ENCODE peak calls at places on chromosomes 6 and 20, in nine cellular contexts. One of them, this sample, is unnamed.

GRCh38 chr20:11891827-11892521 is 25.7 kb upstream of the BTBD3 start:
- DNase-seq in effector memory CD8-positive, alpha-beta T cell: no peak
- DNase-seq in pancreas: peak
- DNase-seq in stimulated activated CD8-positive, alpha-beta memory T cell treated with anti-CD3 and anti-CD28 coated beads, Interleukin-15, amount 100 ng/mL, for 1 hour: no peak
- DNase-seq in tibial nerve: peak
- DNase-seq in T follicular helper cell: no peak
- DNase-seq in activated naive CD4-positive, alpha-beta T cell: no peak
- DNase-seq in stimulated activated CD4-positive, alpha-beta T cell treated with anti-CD3 and anti-CD28 coated beads, Interleukin-4, amount 100 ng/mL, for 48 hours: peak
- DNase-seq in adipocyte: peak
- DNase-seq in this sample: peak

GRCh38 chr20:49859807-49860206 is 47.2 kb downstream of the SLC9A8 start:
- DNase-seq in effector memory CD8-positive, alpha-beta T cell: no peak
- DNase-seq in pancreas: no peak
- DNase-seq in stimulated activated CD8-positive, alpha-beta memory T cell treated with anti-CD3 and anti-CD28 coated beads, Interleukin-15, amount 100 ng/mL, for 1 hour: no peak
- DNase-seq in tibial nerve: no peak
- DNase-seq in T follicular helper cell: no peak
- DNase-seq in activated naive CD4-positive, alpha-beta T cell: no peak
- DNase-seq in stimulated activated CD4-positive, alpha-beta T cell treated with anti-CD3 and anti-CD28 coated beads, Interleukin-4, amount 100 ng/mL, for 48 hours: no peak
- DNase-seq in adipocyte: no peak
- DNase-seq in this sample: no peak

GRCh38 chr6:50185006-50185405 is 135.3 kb upstream of the DEFB112 start:
- DNase-seq in effector memory CD8-positive, alpha-beta T cell: no peak
- DNase-seq in pancreas: no peak
- DNase-seq in stimulated activated CD8-positive, alpha-beta memory T cell treated with anti-CD3 and anti-CD28 coated beads, Interleukin-15, amount 100 ng/mL, for 1 hour: no peak
- DNase-seq in tibial nerve: no peak
- DNase-seq in T follicular helper cell: no peak
- DNase-seq in activated naive CD4-positive, alpha-beta T cell: no peak
- DNase-seq in stimulated activated CD4-positive, alpha-beta T cell treated with anti-CD3 and anti-CD28 coated beads, Interleukin-4, amount 100 ng/mL, for 48 hours: no peak
- DNase-seq in adipocyte: no peak
- DNase-seq in this sample: peak

GRCh38 chr6:15893556-15894253 is 230.9 kb upstream of the DTNBP1 start:
- DNase-seq in effector memory CD8-positive, alpha-beta T cell: no peak
- DNase-seq in pancreas: no peak
- DNase-seq in stimulated activated CD8-positive, alpha-beta memory T cell treated with anti-CD3 and anti-CD28 coated beads, Interleukin-15, amount 100 ng/mL, for 1 hour: no peak
- DNase-seq in tibial nerve: no peak
- DNase-seq in T follicular helper cell: no peak
- DNase-seq in activated naive CD4-positive, alpha-beta T cell: no peak
- DNase-seq in stimulated activated CD4-positive, alpha-beta T cell treated with anti-CD3 and anti-CD28 coated beads, Interleukin-4, amount 100 ng/mL, for 48 hours: no peak
- DNase-seq in adipocyte: no peak
- DNase-seq in this sample: no peak

GRCh38 chr6:54307412-54308036 is 717 bp upstream of the TINAG start:
- DNase-seq in effector memory CD8-positive, alpha-beta T cell: no peak
- DNase-seq in pancreas: no peak
- DNase-seq in stimulated activated CD8-positive, alpha-beta memory T cell treated with anti-CD3 and anti-CD28 coated beads, Interleukin-15, amount 100 ng/mL, for 1 hour: no peak
- DNase-seq in tibial nerve: no peak
- DNase-seq in T follicular helper cell: no peak
- DNase-seq in activated naive CD4-positive, alpha-beta T cell: no peak
- DNase-seq in stimulated activated CD4-positive, alpha-beta T cell treated with anti-CD3 and anti-CD28 coated beads, Interleukin-4, amount 100 ng/mL, for 48 hours: no peak
- DNase-seq in adipocyte: no peak
- DNase-seq in this sample: no peak

GRCh38 chr6:127710668-127711067 is 133.7 kb downstream of the C6orf58 start:
- DNase-seq in effector memory CD8-positive, alpha-beta T cell: no peak
- DNase-seq in pancreas: no peak
- DNase-seq in stimulated activated CD8-positive, alpha-beta memory T cell treated with anti-CD3 and anti-CD28 coated beads, Interleukin-15, amount 100 ng/mL, for 1 hour: no peak
- DNase-seq in tibial nerve: no peak
- DNase-seq in T follicular helper cell: no peak
- DNase-seq in activated naive CD4-positive, alpha-beta T cell: no peak
- DNase-seq in stimulated activated CD4-positive, alpha-beta T cell treated with anti-CD3 and anti-CD28 coated beads, Interleukin-4, amount 100 ng/mL, for 48 hours: no peak
- DNase-seq in adipocyte: no peak
- DNase-seq in this sample: no peak

GRCh38 chr20:38084425-38084951 is 50.9 kb downstream of the RPRD1B start:
- DNase-seq in effector memory CD8-positive, alpha-beta T cell: no peak
- DNase-seq in pancreas: no peak
- DNase-seq in stimulated activated CD8-positive, alpha-beta memory T cell treated with anti-CD3 and anti-CD28 coated beads, Interleukin-15, amount 100 ng/mL, for 1 hour: no peak
- DNase-seq in tibial nerve: no peak
- DNase-seq in T follicular helper cell: no peak
- DNase-seq in activated naive CD4-positive, alpha-beta T cell: no peak
- DNase-seq in stimulated activated CD4-positive, alpha-beta T cell treated with anti-CD3 and anti-CD28 coated beads, Interleukin-4, amount 100 ng/mL, for 48 hours: no peak
- DNase-seq in adipocyte: peak
- DNase-seq in this sample: no peak

GRCh38 chr6:108589244-108589730 is 28.6 kb downstream of the FOXO3 start:
- DNase-seq in effector memory CD8-positive, alpha-beta T cell: no peak
- DNase-seq in pancreas: peak
- DNase-seq in stimulated activated CD8-positive, alpha-beta memory T cell treated with anti-CD3 and anti-CD28 coated beads, Interleukin-15, amount 100 ng/mL, for 1 hour: no peak
- DNase-seq in tibial nerve: peak
- DNase-seq in T follicular helper cell: no peak
- DNase-seq in activated naive CD4-positive, alpha-beta T cell: no peak
- DNase-seq in stimulated activated CD4-positive, alpha-beta T cell treated with anti-CD3 and anti-CD28 coated beads, Interleukin-4, amount 100 ng/mL, for 48 hours: no peak
- DNase-seq in adipocyte: peak
- DNase-seq in this sample: peak

GRCh38 chr20:49901588-49901987 is 13.7 kb downstream of the SPATA2 start:
- DNase-seq in effector memory CD8-positive, alpha-beta T cell: no peak
- DNase-seq in pancreas: no peak
- DNase-seq in stimulated activated CD8-positive, alpha-beta memory T cell treated with anti-CD3 and anti-CD28 coated beads, Interleukin-15, amount 100 ng/mL, for 1 hour: no peak
- DNase-seq in tibial nerve: no peak
- DNase-seq in T follicular helper cell: no peak
- DNase-seq in activated naive CD4-positive, alpha-beta T cell: no peak
- DNase-seq in stimulated activated CD4-positive, alpha-beta T cell treated with anti-CD3 and anti-CD28 coated beads, Interleukin-4, amount 100 ng/mL, for 48 hours: no peak
- DNase-seq in adipocyte: no peak
- DNase-seq in this sample: no peak

GRCh38 chr6:134850906-134851305 is 99.0 kb downstream of the ALDH8A1 start:
- DNase-seq in effector memory CD8-positive, alpha-beta T cell: no peak
- DNase-seq in pancreas: no peak
- DNase-seq in stimulated activated CD8-positive, alpha-beta memory T cell treated with anti-CD3 and anti-CD28 coated beads, Interleukin-15, amount 100 ng/mL, for 1 hour: no peak
- DNase-seq in tibial nerve: no peak
- DNase-seq in T follicular helper cell: no peak
- DNase-seq in activated naive CD4-positive, alpha-beta T cell: no peak
- DNase-seq in stimulated activated CD4-positive, alpha-beta T cell treated with anti-CD3 and anti-CD28 coated beads, Interleukin-4, amount 100 ng/mL, for 48 hours: no peak
- DNase-seq in adipocyte: peak
- DNase-seq in this sample: no peak

GRCh38 chr6:125791151-125791819 is 525 bp downstream of the NCOA7 start:
- DNase-seq in effector memory CD8-positive, alpha-beta T cell: peak
- DNase-seq in pancreas: no peak
- DNase-seq in stimulated activated CD8-positive, alpha-beta memory T cell treated with anti-CD3 and anti-CD28 coated beads, Interleukin-15, amount 100 ng/mL, for 1 hour: peak
- DNase-seq in tibial nerve: peak
- DNase-seq in T follicular helper cell: peak
- DNase-seq in activated naive CD4-positive, alpha-beta T cell: no peak
- DNase-seq in stimulated activated CD4-positive, alpha-beta T cell treated with anti-CD3 and anti-CD28 coated beads, Interleukin-4, amount 100 ng/mL, for 48 hours: no peak
- DNase-seq in adipocyte: peak
- DNase-seq in this sample: no peak